ENCODE peak calls at places on chromosomes 5 and 9, in five cellular contexts. One of them, this sample, is unnamed.

GRCh38 chr9:110578896-110579752 is at the start of gene SVEP1:
- DNase-seq in colonic mucosa: no peak
- DNase-seq in caudate nucleus: no peak
- DNase-seq in AG10803: peak
- DNase-seq in renal cortical epithelial cell: no peak
- DNase-seq in this sample: peak

GRCh38 chr9:711761-712523 is 129.6 kb upstream of the DMRT1 start:
- DNase-seq in colonic mucosa: no peak
- DNase-seq in caudate nucleus: no peak
- DNase-seq in AG10803: no peak
- DNase-seq in renal cortical epithelial cell: no peak
- DNase-seq in this sample: no peak

GRCh38 chr5:134101686-134102439 is 12.6 kb upstream of the TCF7 start:
- DNase-seq in colonic mucosa: peak
- DNase-seq in caudate nucleus: no peak
- DNase-seq in AG10803: no peak
- DNase-seq in renal cortical epithelial cell: no peak
- DNase-seq in this sample: no peak

GRCh38 chr9:18759836-18760235 is 273.2 kb downstream of the SAXO1 start:
- DNase-seq in colonic mucosa: no peak
- DNase-seq in caudate nucleus: no peak
- DNase-seq in AG10803: no peak
- DNase-seq in renal cortical epithelial cell: peak
- DNase-seq in this sample: no peak

GRCh38 chr5:152688561-152689274 is 283.6 kb upstream of the NMUR2 start:
- DNase-seq in colonic mucosa: no peak
- DNase-seq in caudate nucleus: no peak
- DNase-seq in AG10803: peak
- DNase-seq in renal cortical epithelial cell: peak
- DNase-seq in this sample: peak

GRCh38 chr5:20360243-20360642 is 372.2 kb upstream of the CDH18 start:
- DNase-seq in colonic mucosa: no peak
- DNase-seq in caudate nucleus: no peak
- DNase-seq in AG10803: no peak
- DNase-seq in renal cortical epithelial cell: no peak
- DNase-seq in this sample: no peak

GRCh38 chr9:134373953-134374300 is 47.7 kb downstream of the RXRA start:
- DNase-seq in colonic mucosa: no peak
- DNase-seq in caudate nucleus: no peak
- DNase-seq in AG10803: no peak
- DNase-seq in renal cortical epithelial cell: no peak
- DNase-seq in this sample: no peak

GRCh38 chr9:115524467-115525059 is 406.6 kb upstream of the TNC start:
- DNase-seq in colonic mucosa: peak
- DNase-seq in caudate nucleus: no peak
- DNase-seq in AG10803: peak
- DNase-seq in renal cortical epithelial cell: peak
- DNase-seq in this sample: peak

GRCh38 chr5:171745602-171746001 is 40.0 kb upstream of the SMIM23 start:
- DNase-seq in colonic mucosa: no peak
- DNase-seq in caudate nucleus: no peak
- DNase-seq in AG10803: peak
- DNase-seq in renal cortical epithelial cell: peak
- DNase-seq in this sample: peak

GRCh38 chr9:93452710-93453046 is 703 bp downstream of the FAM120AOS start:
- DNase-seq in colonic mucosa: peak
- DNase-seq in caudate nucleus: no peak
- DNase-seq in AG10803: no peak
- DNase-seq in renal cortical epithelial cell: no peak
- DNase-seq in this sample: no peak

GRCh38 chr9:2228132-2228531 is 213.0 kb downstream of the SMARCA2 start:
- DNase-seq in colonic mucosa: peak
- DNase-seq in caudate nucleus: no peak
- DNase-seq in AG10803: no peak
- DNase-seq in renal cortical epithelial cell: no peak
- DNase-seq in this sample: no peak

GRCh38 chr5:157977957-157978505 is 119.1 kb upstream of the CLINT1 start:
- DNase-seq in colonic mucosa: no peak
- DNase-seq in caudate nucleus: no peak
- DNase-seq in AG10803: no peak
- DNase-seq in renal cortical epithelial cell: no peak
- DNase-seq in this sample: no peak

GRCh38 chr9:117546894-117547293 is 132.0 kb upstream of the ASTN2 start:
- DNase-seq in colonic mucosa: peak
- DNase-seq in caudate nucleus: no peak
- DNase-seq in AG10803: no peak
- DNase-seq in renal cortical epithelial cell: no peak
- DNase-seq in this sample: no peak

GRCh38 chr5:162607879-162608278 is 540.3 kb downstream of the GABRG2 start:
- DNase-seq in colonic mucosa: no peak
- DNase-seq in caudate nucleus: no peak
- DNase-seq in AG10803: no peak
- DNase-seq in renal cortical epithelial cell: no peak
- DNase-seq in this sample: no peak

GRCh38 chr5:4862500-4862899 is 277.6 kb upstream of the ADAMTS16 start:
- DNase-seq in colonic mucosa: no peak
- DNase-seq in caudate nucleus: no peak
- DNase-seq in AG10803: peak
- DNase-seq in renal cortical epithelial cell: peak
- DNase-seq in this sample: peak

GRCh38 chr5:179225387-179225786 is 119.9 kb downstream of the ADAMTS2 start:
- DNase-seq in colonic mucosa: no peak
- DNase-seq in caudate nucleus: no peak
- DNase-seq in AG10803: no peak
- DNase-seq in renal cortical epithelial cell: no peak
- DNase-seq in this sample: no peak

GRCh38 chr5:61334224-61335196 is 2.5 kb downstream of the ZSWIM6 start:
- DNase-seq in colonic mucosa: no peak
- DNase-seq in caudate nucleus: no peak
- DNase-seq in AG10803: peak
- DNase-seq in renal cortical epithelial cell: peak
- DNase-seq in this sample: peak

GRCh38 chr5:172180936-172181335 is 7.1 kb downstream of the STK10 start:
- DNase-seq in colonic mucosa: no peak
- DNase-seq in caudate nucleus: no peak
- DNase-seq in AG10803: no peak
- DNase-seq in renal cortical epithelial cell: no peak
- DNase-seq in this sample: no peak

GRCh38 chr5:112109331-112109993 is 309.6 kb downstream of the EPB41L4A start:
- DNase-seq in colonic mucosa: peak
- DNase-seq in caudate nucleus: no peak
- DNase-seq in AG10803: peak
- DNase-seq in renal cortical epithelial cell: peak
- DNase-seq in this sample: peak

GRCh38 chr5:178350361-178351220 is 118.0 kb upstream of the PHYKPL start:
- DNase-seq in colonic mucosa: no peak
- DNase-seq in caudate nucleus: no peak
- DNase-seq in AG10803: peak
- DNase-seq in renal cortical epithelial cell: no peak
- DNase-seq in this sample: no peak

GRCh38 chr5:87645241-87645640 is 232.5 kb upstream of the CCNH start:
- DNase-seq in colonic mucosa: no peak
- DNase-seq in caudate nucleus: no peak
- DNase-seq in AG10803: no peak
- DNase-seq in renal cortical epithelial cell: no peak
- DNase-seq in this sample: no peak

GRCh38 chr5:61151893-61152292 is 10.4 kb downstream of the SMIM15 start:
- DNase-seq in colonic mucosa: no peak
- DNase-seq in caudate nucleus: no peak
- DNase-seq in AG10803: no peak
- DNase-seq in renal cortical epithelial cell: no peak
- DNase-seq in this sample: no peak

GRCh38 chr9:15622596-15622995 is 69.8 kb downstream of the CCDC171 start:
- DNase-seq in colonic mucosa: no peak
- DNase-seq in caudate nucleus: no peak
- DNase-seq in AG10803: peak
- DNase-seq in renal cortical epithelial cell: peak
- DNase-seq in this sample: peak

GRCh38 chr5:6461006-6461405 is 12.3 kb downstream of the UBE2QL1 start:
- DNase-seq in colonic mucosa: no peak
- DNase-seq in caudate nucleus: no peak
- DNase-seq in AG10803: no peak
- DNase-seq in renal cortical epithelial cell: no peak
- DNase-seq in this sample: no peak

GRCh38 chr9:2802494-2802921 is 41.4 kb downstream of the PUM3 start:
- DNase-seq in colonic mucosa: no peak
- DNase-seq in caudate nucleus: no peak
- DNase-seq in AG10803: peak
- DNase-seq in renal cortical epithelial cell: peak
- DNase-seq in this sample: peak

GRCh38 chr5:65914644-65915196 is 11.7 kb upstream of the ERBIN start:
- DNase-seq in colonic mucosa: peak
- DNase-seq in caudate nucleus: no peak
- DNase-seq in AG10803: no peak
- DNase-seq in renal cortical epithelial cell: peak
- DNase-seq in this sample: no peak

GRCh38 chr9:128414461-128414860 is 6.2 kb upstream of the CERCAM start:
- DNase-seq in colonic mucosa: no peak
- DNase-seq in caudate nucleus: no peak
- DNase-seq in AG10803: no peak
- DNase-seq in renal cortical epithelial cell: no peak
- DNase-seq in this sample: no peak

GRCh38 chr9:33498387-33498786 is 24.7 kb upstream of the NOL6 start:
- DNase-seq in colonic mucosa: no peak
- DNase-seq in caudate nucleus: no peak
- DNase-seq in AG10803: peak
- DNase-seq in renal cortical epithelial cell: peak
- DNase-seq in this sample: peak

GRCh38 chr9:76567086-76567485 is 108.1 kb downstream of the GCNT1 start:
- DNase-seq in colonic mucosa: no peak
- DNase-seq in caudate nucleus: no peak
- DNase-seq in AG10803: no peak
- DNase-seq in renal cortical epithelial cell: no peak
- DNase-seq in this sample: no peak

This sample was measured in kidney glomerular epithelial cell.